ENCODE peak calls at places on chromosomes 16 and 17, in ten cellular contexts. One of them, this sample, is unnamed.
A peak's percentile ranks its signal among the peaks of the same experiment; 100 is the strongest.

GRCh38 chr16:81956213-81956948 is 54.9 kb downstream of the SDR42E1 start:
- DNase-seq in B cell: no peak
- DNase-seq in amniotic stem cell: no peak
- DNase-seq in dorsolateral prefrontal cortex: no peak
- DNase-seq in activated gamma-delta T cell treated with Interleukin-2 at 50 U/mL for 16 hours: no peak
- DNase-seq in activated CD4-positive, alpha-beta T cell treated with anti-CD3 and anti-CD28 coated beads for 1 hour: no peak
- DNase-seq in AG08396: no peak
- DNase-seq in head of caudate nucleus: peak; percentile 70
- DNase-seq in foreskin keratinocyte: no peak
- DNase-seq in naive B cell: no peak
- DNase-seq in this sample: no peak

GRCh38 chr17:7716901-7717755 is at the start of gene DNAH2:
- DNase-seq in head of caudate nucleus: peak; percentile 90
- DNase-seq in dorsolateral prefrontal cortex: peak; percentile 84
- DNase-seq in activated gamma-delta T cell treated with Interleukin-2 at 50 U/mL for 16 hours: peak; percentile 34
- DNase-seq in amniotic stem cell: peak; percentile 72
- DNase-seq in AG08396: peak; percentile 89
- DNase-seq in foreskin keratinocyte: peak; percentile 85
- DNase-seq in activated CD4-positive, alpha-beta T cell treated with anti-CD3 and anti-CD28 coated beads for 1 hour: no peak
- DNase-seq in naive B cell: peak; percentile 21
- DNase-seq in B cell: peak; percentile 71
- DNase-seq in this sample: no peak

GRCh38 chr16:15961060-15961511 is 11.7 kb downstream of the ABCC1 start:
- DNase-seq in activated CD4-positive, alpha-beta T cell treated with anti-CD3 and anti-CD28 coated beads for 1 hour: peak; percentile 52
- DNase-seq in dorsolateral prefrontal cortex: no peak
- DNase-seq in amniotic stem cell: no peak
- DNase-seq in AG08396: no peak
- DNase-seq in head of caudate nucleus: no peak
- DNase-seq in foreskin keratinocyte: no peak
- DNase-seq in naive B cell: peak; percentile 37
- DNase-seq in activated gamma-delta T cell treated with Interleukin-2 at 50 U/mL for 16 hours: peak; percentile 58
- DNase-seq in B cell: peak; percentile 43
- DNase-seq in this sample: peak; percentile 32

GRCh38 chr16:31274831-31275816 is 15.3 kb downstream of the ITGAM start:
- DNase-seq in dorsolateral prefrontal cortex: no peak
- DNase-seq in foreskin keratinocyte: peak; percentile 98
- DNase-seq in naive B cell: no peak
- DNase-seq in B cell: no peak
- DNase-seq in activated CD4-positive, alpha-beta T cell treated with anti-CD3 and anti-CD28 coated beads for 1 hour: no peak
- DNase-seq in AG08396: no peak
- DNase-seq in amniotic stem cell: no peak
- DNase-seq in activated gamma-delta T cell treated with Interleukin-2 at 50 U/mL for 16 hours: no peak
- DNase-seq in head of caudate nucleus: no peak
- DNase-seq in this sample: no peak

GRCh38 chr17:82371333-82372062 is at the start of gene UTS2R:
- DNase-seq in dorsolateral prefrontal cortex: no peak
- DNase-seq in head of caudate nucleus: no peak
- DNase-seq in amniotic stem cell: no peak
- DNase-seq in activated gamma-delta T cell treated with Interleukin-2 at 50 U/mL for 16 hours: no peak
- DNase-seq in B cell: peak; percentile 59
- DNase-seq in AG08396: no peak
- DNase-seq in foreskin keratinocyte: no peak
- DNase-seq in naive B cell: no peak
- DNase-seq in activated CD4-positive, alpha-beta T cell treated with anti-CD3 and anti-CD28 coated beads for 1 hour: no peak
- DNase-seq in this sample: no peak

GRCh38 chr17:5971969-5972368 is 98.2 kb upstream of the WSCD1 start:
- DNase-seq in head of caudate nucleus: no peak
- DNase-seq in activated gamma-delta T cell treated with Interleukin-2 at 50 U/mL for 16 hours: no peak
- DNase-seq in dorsolateral prefrontal cortex: no peak
- DNase-seq in AG08396: no peak
- DNase-seq in activated CD4-positive, alpha-beta T cell treated with anti-CD3 and anti-CD28 coated beads for 1 hour: no peak
- DNase-seq in naive B cell: no peak
- DNase-seq in B cell: no peak
- DNase-seq in foreskin keratinocyte: no peak
- DNase-seq in amniotic stem cell: no peak
- DNase-seq in this sample: no peak

GRCh38 chr16:84571506-84571905 is 46.4 kb downstream of the COTL1 start:
- DNase-seq in activated gamma-delta T cell treated with Interleukin-2 at 50 U/mL for 16 hours: no peak
- DNase-seq in dorsolateral prefrontal cortex: no peak
- DNase-seq in B cell: no peak
- DNase-seq in foreskin keratinocyte: no peak
- DNase-seq in AG08396: no peak
- DNase-seq in amniotic stem cell: no peak
- DNase-seq in activated CD4-positive, alpha-beta T cell treated with anti-CD3 and anti-CD28 coated beads for 1 hour: no peak
- DNase-seq in head of caudate nucleus: no peak
- DNase-seq in naive B cell: no peak
- DNase-seq in this sample: no peak

GRCh38 chr17:65053354-65053881 is 3.1 kb downstream of the GNA13 start:
- DNase-seq in naive B cell: no peak
- DNase-seq in foreskin keratinocyte: no peak
- DNase-seq in amniotic stem cell: no peak
- DNase-seq in AG08396: no peak
- DNase-seq in head of caudate nucleus: no peak
- DNase-seq in dorsolateral prefrontal cortex: no peak
- DNase-seq in activated CD4-positive, alpha-beta T cell treated with anti-CD3 and anti-CD28 coated beads for 1 hour: no peak
- DNase-seq in activated gamma-delta T cell treated with Interleukin-2 at 50 U/mL for 16 hours: no peak
- DNase-seq in B cell: no peak
- DNase-seq in this sample: no peak

GRCh38 chr16:74601131-74601871 is 5.6 kb downstream of the GLG1 start:
- DNase-seq in AG08396: no peak
- DNase-seq in amniotic stem cell: no peak
- DNase-seq in activated gamma-delta T cell treated with Interleukin-2 at 50 U/mL for 16 hours: peak; percentile 69
- DNase-seq in activated CD4-positive, alpha-beta T cell treated with anti-CD3 and anti-CD28 coated beads for 1 hour: peak; percentile 51
- DNase-seq in B cell: no peak
- DNase-seq in head of caudate nucleus: no peak
- DNase-seq in dorsolateral prefrontal cortex: no peak
- DNase-seq in foreskin keratinocyte: no peak
- DNase-seq in naive B cell: peak; percentile 19
- DNase-seq in this sample: peak; percentile 47

GRCh38 chr17:12769981-12770380 is 19.3 kb upstream of the ARHGAP44 start:
- DNase-seq in foreskin keratinocyte: no peak
- DNase-seq in activated gamma-delta T cell treated with Interleukin-2 at 50 U/mL for 16 hours: no peak
- DNase-seq in naive B cell: no peak
- DNase-seq in dorsolateral prefrontal cortex: no peak
- DNase-seq in activated CD4-positive, alpha-beta T cell treated with anti-CD3 and anti-CD28 coated beads for 1 hour: no peak
- DNase-seq in head of caudate nucleus: no peak
- DNase-seq in B cell: no peak
- DNase-seq in AG08396: no peak
- DNase-seq in amniotic stem cell: no peak
- DNase-seq in this sample: no peak

GRCh38 chr17:19364699-19365498 is 2.4 kb upstream of the B9D1 start:
- DNase-seq in amniotic stem cell: no peak
- DNase-seq in AG08396: no peak
- DNase-seq in naive B cell: no peak
- DNase-seq in foreskin keratinocyte: no peak
- DNase-seq in B cell: no peak
- DNase-seq in head of caudate nucleus: no peak
- DNase-seq in activated gamma-delta T cell treated with Interleukin-2 at 50 U/mL for 16 hours: no peak
- DNase-seq in dorsolateral prefrontal cortex: peak; percentile 81
- DNase-seq in activated CD4-positive, alpha-beta T cell treated with anti-CD3 and anti-CD28 coated beads for 1 hour: no peak
- DNase-seq in this sample: no peak

GRCh38 chr16:58332997-58333700 is 38.3 kb upstream of the PRSS54 start:
- DNase-seq in AG08396: no peak
- DNase-seq in foreskin keratinocyte: no peak
- DNase-seq in dorsolateral prefrontal cortex: no peak
- DNase-seq in B cell: no peak
- DNase-seq in activated CD4-positive, alpha-beta T cell treated with anti-CD3 and anti-CD28 coated beads for 1 hour: no peak
- DNase-seq in amniotic stem cell: no peak
- DNase-seq in naive B cell: no peak
- DNase-seq in activated gamma-delta T cell treated with Interleukin-2 at 50 U/mL for 16 hours: no peak
- DNase-seq in head of caudate nucleus: no peak
- DNase-seq in this sample: no peak

GRCh38 chr16:69522732-69523404 is 42.9 kb upstream of the NFAT5 start:
- DNase-seq in naive B cell: no peak
- DNase-seq in foreskin keratinocyte: no peak
- DNase-seq in head of caudate nucleus: no peak
- DNase-seq in activated CD4-positive, alpha-beta T cell treated with anti-CD3 and anti-CD28 coated beads for 1 hour: no peak
- DNase-seq in activated gamma-delta T cell treated with Interleukin-2 at 50 U/mL for 16 hours: no peak
- DNase-seq in AG08396: no peak
- DNase-seq in amniotic stem cell: no peak
- DNase-seq in dorsolateral prefrontal cortex: no peak
- DNase-seq in B cell: no peak
- DNase-seq in this sample: no peak

GRCh38 chr17:71902931-71903506 is 217.8 kb upstream of the SOX9 start:
- DNase-seq in foreskin keratinocyte: no peak
- DNase-seq in activated gamma-delta T cell treated with Interleukin-2 at 50 U/mL for 16 hours: no peak
- DNase-seq in B cell: no peak
- DNase-seq in dorsolateral prefrontal cortex: no peak
- DNase-seq in amniotic stem cell: no peak
- DNase-seq in naive B cell: no peak
- DNase-seq in activated CD4-positive, alpha-beta T cell treated with anti-CD3 and anti-CD28 coated beads for 1 hour: no peak
- DNase-seq in AG08396: peak; percentile 35
- DNase-seq in head of caudate nucleus: no peak
- DNase-seq in this sample: no peak

GRCh38 chr17:56665864-56666263 is 72.4 kb downstream of the NOG start:
- DNase-seq in naive B cell: no peak
- DNase-seq in dorsolateral prefrontal cortex: no peak
- DNase-seq in amniotic stem cell: no peak
- DNase-seq in activated CD4-positive, alpha-beta T cell treated with anti-CD3 and anti-CD28 coated beads for 1 hour: no peak
- DNase-seq in activated gamma-delta T cell treated with Interleukin-2 at 50 U/mL for 16 hours: no peak
- DNase-seq in foreskin keratinocyte: no peak
- DNase-seq in B cell: no peak
- DNase-seq in head of caudate nucleus: no peak
- DNase-seq in AG08396: no peak
- DNase-seq in this sample: no peak

GRCh38 chr17:77566566-77566965 is 391.9 kb upstream of the TNRC6C start:
- DNase-seq in AG08396: no peak
- DNase-seq in activated CD4-positive, alpha-beta T cell treated with anti-CD3 and anti-CD28 coated beads for 1 hour: no peak
- DNase-seq in head of caudate nucleus: no peak
- DNase-seq in activated gamma-delta T cell treated with Interleukin-2 at 50 U/mL for 16 hours: no peak
- DNase-seq in foreskin keratinocyte: no peak
- DNase-seq in B cell: no peak
- DNase-seq in naive B cell: no peak
- DNase-seq in amniotic stem cell: no peak
- DNase-seq in dorsolateral prefrontal cortex: no peak
- DNase-seq in this sample: no peak

GRCh38 chr16:67242138-67242730 is 5.0 kb downstream of the FHOD1 start:
- DNase-seq in amniotic stem cell: no peak
- DNase-seq in foreskin keratinocyte: no peak
- DNase-seq in naive B cell: no peak
- DNase-seq in dorsolateral prefrontal cortex: no peak
- DNase-seq in AG08396: no peak
- DNase-seq in B cell: no peak
- DNase-seq in head of caudate nucleus: no peak
- DNase-seq in activated CD4-positive, alpha-beta T cell treated with anti-CD3 and anti-CD28 coated beads for 1 hour: no peak
- DNase-seq in activated gamma-delta T cell treated with Interleukin-2 at 50 U/mL for 16 hours: no peak
- DNase-seq in this sample: no peak

GRCh38 chr17:62704381-62704971 is 77.0 kb downstream of the MRC2 start:
- DNase-seq in head of caudate nucleus: peak; percentile 72
- DNase-seq in dorsolateral prefrontal cortex: peak; percentile 43
- DNase-seq in naive B cell: no peak
- DNase-seq in foreskin keratinocyte: peak; percentile 52
- DNase-seq in B cell: no peak
- DNase-seq in activated CD4-positive, alpha-beta T cell treated with anti-CD3 and anti-CD28 coated beads for 1 hour: no peak
- DNase-seq in AG08396: no peak
- DNase-seq in amniotic stem cell: no peak
- DNase-seq in activated gamma-delta T cell treated with Interleukin-2 at 50 U/mL for 16 hours: no peak
- DNase-seq in this sample: no peak

GRCh38 chr17:50464736-50465135 is 3.9 kb downstream of the CHAD start:
- DNase-seq in AG08396: no peak
- DNase-seq in naive B cell: no peak
- DNase-seq in activated gamma-delta T cell treated with Interleukin-2 at 50 U/mL for 16 hours: no peak
- DNase-seq in activated CD4-positive, alpha-beta T cell treated with anti-CD3 and anti-CD28 coated beads for 1 hour: no peak
- DNase-seq in head of caudate nucleus: no peak
- DNase-seq in dorsolateral prefrontal cortex: no peak
- DNase-seq in amniotic stem cell: no peak
- DNase-seq in B cell: peak; percentile 11
- DNase-seq in foreskin keratinocyte: no peak
- DNase-seq in this sample: no peak

GRCh38 chr17:37605813-37606505 is 3.3 kb downstream of the SYNRG start:
- DNase-seq in activated CD4-positive, alpha-beta T cell treated with anti-CD3 and anti-CD28 coated beads for 1 hour: no peak
- DNase-seq in amniotic stem cell: no peak
- DNase-seq in AG08396: no peak
- DNase-seq in naive B cell: peak; percentile 15
- DNase-seq in head of caudate nucleus: no peak
- DNase-seq in dorsolateral prefrontal cortex: no peak
- DNase-seq in activated gamma-delta T cell treated with Interleukin-2 at 50 U/mL for 16 hours: peak; percentile 42
- DNase-seq in foreskin keratinocyte: no peak
- DNase-seq in B cell: no peak
- DNase-seq in this sample: peak; percentile 71

GRCh38 chr17:29929006-29929543 is 953 bp downstream of the SSH2 start:
- DNase-seq in activated CD4-positive, alpha-beta T cell treated with anti-CD3 and anti-CD28 coated beads for 1 hour: no peak
- DNase-seq in B cell: no peak
- DNase-seq in AG08396: peak; percentile 12
- DNase-seq in naive B cell: no peak
- DNase-seq in dorsolateral prefrontal cortex: no peak
- DNase-seq in head of caudate nucleus: peak; percentile 38
- DNase-seq in foreskin keratinocyte: peak; percentile 28
- DNase-seq in activated gamma-delta T cell treated with Interleukin-2 at 50 U/mL for 16 hours: no peak
- DNase-seq in amniotic stem cell: peak; percentile 2
- DNase-seq in this sample: no peak

GRCh38 chr17:887842-888214 is 91.7 kb downstream of the NXN start:
- DNase-seq in activated CD4-positive, alpha-beta T cell treated with anti-CD3 and anti-CD28 coated beads for 1 hour: no peak
- DNase-seq in amniotic stem cell: no peak
- DNase-seq in activated gamma-delta T cell treated with Interleukin-2 at 50 U/mL for 16 hours: no peak
- DNase-seq in AG08396: no peak
- DNase-seq in dorsolateral prefrontal cortex: no peak
- DNase-seq in head of caudate nucleus: no peak
- DNase-seq in foreskin keratinocyte: no peak
- DNase-seq in naive B cell: no peak
- DNase-seq in B cell: no peak
- DNase-seq in this sample: no peak

GRCh38 chr16:71537643-71538042 is 11.4 kb downstream of the CHST4 start:
- DNase-seq in naive B cell: peak; percentile 24
- DNase-seq in B cell: peak; percentile 44
- DNase-seq in activated gamma-delta T cell treated with Interleukin-2 at 50 U/mL for 16 hours: no peak
- DNase-seq in AG08396: peak; percentile 39
- DNase-seq in dorsolateral prefrontal cortex: peak; percentile 37
- DNase-seq in activated CD4-positive, alpha-beta T cell treated with anti-CD3 and anti-CD28 coated beads for 1 hour: no peak
- DNase-seq in foreskin keratinocyte: no peak
- DNase-seq in head of caudate nucleus: peak; percentile 53
- DNase-seq in amniotic stem cell: no peak
- DNase-seq in this sample: no peak

GRCh38 chr16:89150981-89151380 is 20.6 kb upstream of the CDH15 start:
- DNase-seq in B cell: no peak
- DNase-seq in foreskin keratinocyte: no peak
- DNase-seq in AG08396: no peak
- DNase-seq in dorsolateral prefrontal cortex: no peak
- DNase-seq in naive B cell: no peak
- DNase-seq in activated CD4-positive, alpha-beta T cell treated with anti-CD3 and anti-CD28 coated beads for 1 hour: no peak
- DNase-seq in activated gamma-delta T cell treated with Interleukin-2 at 50 U/mL for 16 hours: no peak
- DNase-seq in head of caudate nucleus: no peak
- DNase-seq in amniotic stem cell: no peak
- DNase-seq in this sample: peak; percentile 4

GRCh38 chr17:6135996-6136395 is 65.8 kb downstream of the WSCD1 start:
- DNase-seq in dorsolateral prefrontal cortex: no peak
- DNase-seq in activated CD4-positive, alpha-beta T cell treated with anti-CD3 and anti-CD28 coated beads for 1 hour: no peak
- DNase-seq in activated gamma-delta T cell treated with Interleukin-2 at 50 U/mL for 16 hours: no peak
- DNase-seq in amniotic stem cell: no peak
- DNase-seq in head of caudate nucleus: no peak
- DNase-seq in foreskin keratinocyte: no peak
- DNase-seq in AG08396: no peak
- DNase-seq in naive B cell: no peak
- DNase-seq in B cell: no peak
- DNase-seq in this sample: no peak

GRCh38 chr17:28763804-28764266 is 20.0 kb downstream of the TRAF4 start:
- DNase-seq in head of caudate nucleus: peak; percentile 85
- DNase-seq in amniotic stem cell: peak; percentile 33
- DNase-seq in foreskin keratinocyte: no peak
- DNase-seq in naive B cell: peak; percentile 72
- DNase-seq in AG08396: peak; percentile 73
- DNase-seq in B cell: peak; percentile 67
- DNase-seq in activated CD4-positive, alpha-beta T cell treated with anti-CD3 and anti-CD28 coated beads for 1 hour: peak; percentile 61
- DNase-seq in activated gamma-delta T cell treated with Interleukin-2 at 50 U/mL for 16 hours: peak; percentile 83
- DNase-seq in dorsolateral prefrontal cortex: peak; percentile 94
- DNase-seq in this sample: peak; percentile 63

GRCh38 chr16:47045023-47045422 is 71.5 kb upstream of the DNAJA2 start:
- DNase-seq in dorsolateral prefrontal cortex: peak; percentile 19
- DNase-seq in amniotic stem cell: no peak
- DNase-seq in head of caudate nucleus: peak; percentile 31
- DNase-seq in AG08396: no peak
- DNase-seq in naive B cell: no peak
- DNase-seq in B cell: no peak
- DNase-seq in foreskin keratinocyte: no peak
- DNase-seq in activated CD4-positive, alpha-beta T cell treated with anti-CD3 and anti-CD28 coated beads for 1 hour: no peak
- DNase-seq in activated gamma-delta T cell treated with Interleukin-2 at 50 U/mL for 16 hours: no peak
- DNase-seq in this sample: no peak

GRCh38 chr17:8124350-8125195 is 667 bp upstream of the HES7 start:
- DNase-seq in head of caudate nucleus: peak; percentile 40
- DNase-seq in activated gamma-delta T cell treated with Interleukin-2 at 50 U/mL for 16 hours: no peak
- DNase-seq in amniotic stem cell: no peak
- DNase-seq in activated CD4-positive, alpha-beta T cell treated with anti-CD3 and anti-CD28 coated beads for 1 hour: no peak
- DNase-seq in dorsolateral prefrontal cortex: no peak
- DNase-seq in naive B cell: no peak
- DNase-seq in foreskin keratinocyte: no peak
- DNase-seq in B cell: no peak
- DNase-seq in AG08396: no peak
- DNase-seq in this sample: peak; percentile 15